ENCODE peak calls at places on chromosomes 12 and 14, in eight cellular contexts. O, J, H, G, E, F, N and S are unnamed samples.

GRCh38 chr12:64891629-64892028 is 67.2 kb downstream of the TBC1D30 start:
- DNase-seq in H (no peak), J (no peak), G (no peak), O (no peak), E (no peak), F (no peak), N (no peak), S (peak)

GRCh38 chr12:5718680-5719079 is 226.4 kb downstream of the ANO2 start:
- DNase-seq in G (no peak), O (no peak), H (no peak), N (peak), E (no peak), J (no peak), F (no peak), S (no peak)

GRCh38 chr12:117792471-117792870 is 176.3 kb downstream of the KSR2 start:
- DNase-seq in H (no peak), F (no peak), N (peak), J (no peak), E (no peak), G (no peak), O (no peak), S (no peak)

GRCh38 chr12:39503445-39503844 is 60.5 kb upstream of the KIF21A start:
- DNase-seq in N (no peak), J (no peak), G (no peak), F (no peak), H (no peak), E (peak), O (peak), S (no peak)

GRCh38 chr12:45299132-45299692 is 83.3 kb downstream of the ANO6 start:
- DNase-seq in E (peak), J (peak), N (no peak), O (peak), H (no peak), G (no peak), F (no peak), S (no peak)

GRCh38 chr14:62162998-62163589 is 400.9 kb downstream of the SNAPC1 start:
- DNase-seq in O (peak), J (peak), F (peak), E (peak), G (peak), N (no peak), H (no peak), S (peak)

GRCh38 chr14:24368562-24369252 is 723 bp downstream of the NFATC4 start:
- DNase-seq in J (peak), O (peak), E (peak), N (peak), F (peak), G (peak), H (peak), S (peak)

GRCh38 chr14:105528197-105528858 is 1.9 kb downstream of the TMEM121 start:
- DNase-seq in F (peak), J (peak), N (peak), H (peak), G (peak), O (peak), E (peak), S (peak)

GRCh38 chr12:6570264-6570887 is 2.3 kb upstream of the NOP2 start:
- DNase-seq in J (peak), O (peak), E (peak), H (no peak), G (peak), N (no peak), F (peak), S (peak)

GRCh38 chr14:74954232-74954946 is 1.0 kb downstream of the PGF start:
- DNase-seq in J (peak), G (no peak), O (no peak), E (peak), H (no peak), F (no peak), N (no peak), S (peak)

GRCh38 chr12:47882796-47883546 is 21.8 kb downstream of the VDR start:
- DNase-seq in G (no peak), F (no peak), N (no peak), E (no peak), O (no peak), J (peak), H (peak), S (peak)

GRCh38 chr14:51367600-51367931 is 127.5 kb downstream of the TMX1 start:
- DNase-seq in J (no peak), H (no peak), N (no peak), O (peak), E (peak), F (no peak), G (no peak), S (no peak)

GRCh38 chr14:104643306-104643705 is 38.7 kb upstream of the TMEM179 start:
- DNase-seq in O (no peak), H (no peak), G (no peak), E (no peak), N (no peak), F (no peak), J (no peak), S (no peak)

GRCh38 chr14:25042362-25043299 is 7.3 kb downstream of the STXBP6 start:
- DNase-seq in N (no peak), J (peak), E (peak), H (no peak), O (peak), G (no peak), F (no peak), S (peak)

GRCh38 chr14:67270354-67270753 is 29.1 kb downstream of the PALS1 start:
- DNase-seq in E (no peak), H (no peak), G (no peak), J (no peak), F (no peak), O (peak), N (no peak), S (peak)

GRCh38 chr14:81137316-81137715 is 83.4 kb downstream of the GTF2A1 start:
- DNase-seq in E (peak), H (no peak), O (peak), G (no peak), F (no peak), N (no peak), J (peak), S (peak)

GRCh38 chr12:124520258-124520657 is 47.2 kb downstream of the NCOR2 start:
- DNase-seq in J (peak), N (peak), O (peak), F (no peak), E (no peak), H (no peak), G (no peak), S (no peak)

GRCh38 chr14:65206448-65207096 is 104.3 kb upstream of the MAX start:
- DNase-seq in G (no peak), F (peak), H (peak), O (peak), N (no peak), E (peak), J (no peak), S (no peak)

GRCh38 chr12:114504311-114504710 is 98.4 kb upstream of the TBX5 start:
- DNase-seq in H (no peak), J (no peak), O (no peak), G (no peak), F (no peak), E (peak), N (no peak), S (no peak)

GRCh38 chr14:30223385-30223785 is 295.7 kb upstream of the PRKD1 start:
- DNase-seq in G (peak), E (peak), N (peak), F (no peak), O (peak), J (peak), H (no peak), S (peak)

GRCh38 chr12:71730936-71731335 is 23.7 kb upstream of the RAB21 start:
- DNase-seq in G (no peak), H (no peak), F (no peak), N (no peak), J (no peak), O (no peak), E (peak), S (no peak)

GRCh38 chr12:131114942-131115584 is 161.4 kb downstream of the ADGRD1 start:
- DNase-seq in E (no peak), F (no peak), N (peak), O (peak), G (no peak), H (no peak), J (no peak), S (peak)